ENCODE peak calls at places on chromosomes 1 and 21, in five cellular contexts. Q, C, Z, T and K are unnamed samples.

GRCh38 chr1:3674100-3675094 is 22.1 kb downstream of the TP73 start:
- DNase-seq in T (no peak), C (no peak), Q (peak), Z (no peak), K (no peak)

GRCh38 chr1:88741413-88741812 is 57.3 kb downstream of the PKN2 start:
- DNase-seq in T (peak), C (no peak), Z (no peak), Q (no peak), K (peak)

GRCh38 chr1:37034301-37035013 is at the start of gene GRIK3:
- DNase-seq in Q (no peak), T (no peak), C (no peak), Z (no peak), K (peak)

GRCh38 chr1:103497404-103497803 is 28.1 kb upstream of the RNPC3 start:
- DNase-seq in Z (no peak), Q (no peak), T (no peak), C (no peak), K (no peak)

GRCh38 chr1:236888903-236889302 is 93.8 kb downstream of the MTR start:
- DNase-seq in Q (no peak), C (no peak), T (peak), Z (no peak), K (no peak)

GRCh38 chr1:225342695-225343094 is 85.1 kb downstream of the LBR start:
- DNase-seq in C (no peak), T (no peak), Z (no peak), Q (no peak), K (no peak)

GRCh38 chr1:221315330-221315729 is 426.6 kb downstream of the DUSP10 start:
- DNase-seq in Z (no peak), C (no peak), Q (no peak), T (peak), K (peak)

GRCh38 chr1:108533351-108534083 is 26.4 kb upstream of the EEIG2 start:
- DNase-seq in T (no peak), Q (peak), Z (peak), C (no peak), K (no peak)

GRCh38 chr1:233180626-233181364 is 114.7 kb downstream of the PCNX2 start:
- DNase-seq in Q (no peak), Z (no peak), T (no peak), C (no peak), K (no peak)

GRCh38 chr1:58363639-58364038 is 182.9 kb downstream of the OMA1 start:
- DNase-seq in C (no peak), Z (no peak), Q (no peak), T (no peak), K (no peak)

GRCh38 chr1:244296447-244296846 is 155.3 kb downstream of the ADSS2 start:
- DNase-seq in C (no peak), T (peak), Q (no peak), Z (no peak), K (no peak)

GRCh38 chr1:4674117-4674516 is 19.7 kb downstream of the AJAP1 start:
- DNase-seq in Q (no peak), T (no peak), C (no peak), Z (no peak), K (no peak)

GRCh38 chr1:62436466-62437272 is at the start of gene USP1:
- DNase-seq in C (peak), Q (peak), T (peak), Z (peak), K (peak)

GRCh38 chr1:182065126-182065845 is 3.8 kb upstream of the ZNF648 start:
- DNase-seq in T (no peak), C (no peak), Q (no peak), Z (no peak), K (no peak)

GRCh38 chr1:24490101-24490781 is 12.4 kb upstream of the RCAN3 start:
- DNase-seq in Q (no peak), Z (no peak), T (no peak), C (no peak), K (no peak)

GRCh38 chr1:222644649-222645005 is 26.7 kb downstream of the MIA3 start:
- DNase-seq in T (peak), C (no peak), Z (no peak), Q (no peak), K (no peak)

GRCh38 chr21:29914326-29914725 is 25.5 kb downstream of the GRIK1 start:
- DNase-seq in C (no peak), Z (no peak), Q (no peak), T (no peak), K (no peak)

GRCh38 chr1:97306504-97306903 is 584.9 kb downstream of the PTBP2 start:
- DNase-seq in C (no peak), Q (no peak), T (no peak), Z (no peak), K (no peak)

GRCh38 chr1:24540906-24541710 is 14.8 kb upstream of the NCMAP start:
- DNase-seq in Q (no peak), C (no peak), Z (no peak), T (peak), K (peak)

GRCh38 chr1:237851209-237851845 is 39.4 kb downstream of the ZP4 start:
- DNase-seq in T (peak), C (peak), Z (peak), Q (peak), K (no peak)

GRCh38 chr1:1597275-1597930 is 2.5 kb downstream of the FNDC10 start:
- DNase-seq in T (no peak), C (no peak), Z (peak), Q (no peak), K (peak)

GRCh38 chr1:189357317-189357716 is 1120.3 kb downstream of the BRINP3 start:
- DNase-seq in Q (no peak), T (no peak), Z (no peak), C (no peak), K (no peak)

GRCh38 chr1:245867724-245868123 is 639.4 kb downstream of the SMYD3 start:
- DNase-seq in Q (no peak), Z (no peak), T (no peak), C (no peak), K (no peak)

GRCh38 chr1:179437171-179437570 is 71.4 kb downstream of the AXDND1 start:
- DNase-seq in Q (no peak), T (no peak), C (no peak), Z (no peak), K (no peak)

GRCh38 chr21:26715878-26716506 is 129.2 kb downstream of the ADAMTS1 start:
- DNase-seq in Z (no peak), C (peak), T (peak), Q (no peak), K (peak)

GRCh38 chr21:16377120-16377658 is 647.4 kb downstream of the USP25 start:
- DNase-seq in Q (no peak), Z (no peak), C (no peak), T (no peak), K (no peak)

GRCh38 chr1:31881698-31882000 is 56.5 kb downstream of the PTP4A2 start:
- DNase-seq in C (no peak), Z (no peak), T (peak), Q (no peak), K (no peak)

DNA sequence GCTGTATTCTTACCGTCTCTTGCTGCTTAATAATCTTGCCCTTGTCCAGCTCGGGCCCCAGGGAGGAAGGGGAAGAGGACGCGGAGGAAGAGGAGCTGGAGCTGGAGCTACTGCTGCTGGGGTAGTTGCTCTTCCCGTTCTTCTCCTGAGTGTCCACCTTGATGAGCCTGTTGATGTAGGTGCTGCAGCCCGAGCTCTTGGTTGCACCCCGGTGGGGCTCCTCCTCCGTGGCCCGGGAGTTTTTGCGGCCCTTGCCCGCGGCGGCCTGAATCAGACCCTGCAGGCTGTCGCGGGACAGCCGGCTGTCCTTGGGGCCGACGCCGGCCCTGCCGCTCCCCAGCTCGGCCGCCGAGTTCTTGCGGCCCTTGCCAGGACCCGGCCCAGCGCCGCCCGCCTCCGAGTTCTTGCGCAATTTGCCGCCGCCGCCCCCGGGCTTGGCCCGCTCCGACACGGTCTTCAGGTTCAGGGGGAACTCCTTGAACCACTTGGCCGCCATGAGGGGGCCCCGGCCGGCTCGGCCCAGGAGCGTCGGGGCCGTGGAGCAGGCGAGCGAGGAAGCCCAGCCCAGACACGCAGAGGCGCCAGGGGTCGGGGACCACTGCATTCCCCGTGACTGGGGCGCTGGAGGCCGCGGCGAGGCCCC is 475 bp upstream of the TDRD10 start:
- DNase-seq in T (peak), Z (no peak), C (no peak), Q (peak), K (peak)
- H3K4me3 ChIP-seq in T (peak), Z (no peak), C (peak), Q (no peak), K (no peak)

GRCh38 chr21:36073181-36073580 is 3.4 kb downstream of the CBR1 start:
- DNase-seq in Q (no peak), T (no peak), Z (no peak), C (no peak), K (no peak)
- H3K4me3 ChIP-seq in Q (no peak), T (no peak), Z (no peak), C (no peak), K (no peak)

GRCh38 chr1:217134857-217135568 is 411.8 kb upstream of the ESRRG start:
- DNase-seq in Q (no peak), T (no peak), C (peak), Z (no peak), K (no peak)
- H3K4me3 ChIP-seq in Q (no peak), T (peak), C (peak), Z (no peak), K (peak)

GRCh38 chr1:202009326-202010031 is 908 bp upstream of the ELF3 start:
- DNase-seq in C (peak), T (peak), Z (peak), Q (peak), K (peak)

GRCh38 chr1:202005958-202006357 is 4.4 kb upstream of the ELF3 start:
- DNase-seq in Z (no peak), Q (no peak), T (peak), C (no peak), K (peak)

GRCh38 chr1:202007279-202007678 is 3.1 kb upstream of the ELF3 start:
- DNase-seq in Q (peak), C (no peak), T (no peak), Z (no peak), K (no peak)

GRCh38 chr1:202010042-202011015 is at the start of gene ELF3:
- DNase-seq in Z (no peak), Q (peak), C (peak), T (no peak), K (no peak)

GRCh38 chr1:202007703-202008489 is 2.5 kb upstream of the ELF3 start:
- DNase-seq in Z (no peak), C (no peak), T (peak), Q (peak), K (no peak)
- H3K4me3 ChIP-seq in Z (no peak), C (no peak), T (no peak), Q (no peak), K (no peak)